ENCODE peak calls at places on chromosome 21, in six cellular contexts. F, K, H, Q, B and T are unnamed samples.
A peak's percentile ranks its signal among the peaks of the same experiment; 100 is the strongest.

GRCh38 chr21:31161157-31161556 is 122.9 kb upstream of the KRTAP19-8 start:
- DNase-seq in Q (no peak), F (peak; percentile 23), B (no peak), K (peak; percentile 13), H (no peak), T (peak; percentile 56)

GRCh38 chr21:44932366-44933181 is 7.3 kb upstream of the SLX9 start:
- DNase-seq in K (no peak), Q (peak; percentile 61), B (peak; percentile 79), F (peak; percentile 63), H (no peak), T (no peak)

GRCh38 chr21:39079617-39080016 is 103.6 kb downstream of the PSMG1 start:
- DNase-seq in F (no peak), H (no peak), B (no peak), Q (no peak), K (no peak), T (no peak)

GRCh38 chr21:36728371-36729111 is 29.6 kb downstream of the SIM2 start:
- DNase-seq in Q (no peak), H (no peak), B (no peak), K (no peak), F (no peak), T (peak; percentile 31)

GRCh38 chr21:15820327-15820726 is 90.5 kb downstream of the USP25 start:
- DNase-seq in Q (no peak), H (no peak), K (no peak), F (no peak), B (no peak), T (no peak)

GRCh38 chr21:25963186-25963585 is 207.4 kb downstream of the APP start:
- DNase-seq in F (no peak), B (no peak), H (no peak), Q (no peak), K (peak; percentile 54), T (peak; percentile 58)

GRCh38 chr21:33369586-33369985 is 33.6 kb upstream of the IFNGR2 start:
- DNase-seq in K (no peak), F (no peak), B (no peak), H (no peak), Q (no peak), T (no peak)

GRCh38 chr21:34034369-34035014 is 38.9 kb upstream of the MRPS6 start:
- DNase-seq in H (no peak), K (peak; percentile 9), B (no peak), Q (no peak), F (no peak), T (no peak)

GRCh38 chr21:33355996-33356395 is 31.2 kb downstream of the IFNAR1 start:
- DNase-seq in H (no peak), K (no peak), Q (no peak), B (no peak), F (no peak), T (no peak)

GRCh38 chr21:46323227-46323709 is 402 bp downstream of the C21orf58 start:
- DNase-seq in B (no peak), H (no peak), K (no peak), Q (no peak), F (no peak), T (no peak)

GRCh38 chr21:46325073-46325912 is 1.3 kb downstream of the PCNT start:
- DNase-seq in F (peak; percentile 63), Q (peak; percentile 83), B (peak; percentile 26), K (peak; percentile 39), H (no peak), T (no peak)

GRCh38 chr21:46322351-46323226 is 1.1 kb downstream of the C21orf58 start:
- DNase-seq in B (peak; percentile 12), F (peak; percentile 37), Q (no peak), H (no peak), K (peak; percentile 38), T (no peak)

GRCh38 chr21:46324390-46325072 is 575 bp downstream of the PCNT start:
- DNase-seq in F (peak; percentile 94), B (peak; percentile 86), K (peak; percentile 74), Q (peak; percentile 94), H (peak; percentile 54), T (peak; percentile 46)

DNA sequence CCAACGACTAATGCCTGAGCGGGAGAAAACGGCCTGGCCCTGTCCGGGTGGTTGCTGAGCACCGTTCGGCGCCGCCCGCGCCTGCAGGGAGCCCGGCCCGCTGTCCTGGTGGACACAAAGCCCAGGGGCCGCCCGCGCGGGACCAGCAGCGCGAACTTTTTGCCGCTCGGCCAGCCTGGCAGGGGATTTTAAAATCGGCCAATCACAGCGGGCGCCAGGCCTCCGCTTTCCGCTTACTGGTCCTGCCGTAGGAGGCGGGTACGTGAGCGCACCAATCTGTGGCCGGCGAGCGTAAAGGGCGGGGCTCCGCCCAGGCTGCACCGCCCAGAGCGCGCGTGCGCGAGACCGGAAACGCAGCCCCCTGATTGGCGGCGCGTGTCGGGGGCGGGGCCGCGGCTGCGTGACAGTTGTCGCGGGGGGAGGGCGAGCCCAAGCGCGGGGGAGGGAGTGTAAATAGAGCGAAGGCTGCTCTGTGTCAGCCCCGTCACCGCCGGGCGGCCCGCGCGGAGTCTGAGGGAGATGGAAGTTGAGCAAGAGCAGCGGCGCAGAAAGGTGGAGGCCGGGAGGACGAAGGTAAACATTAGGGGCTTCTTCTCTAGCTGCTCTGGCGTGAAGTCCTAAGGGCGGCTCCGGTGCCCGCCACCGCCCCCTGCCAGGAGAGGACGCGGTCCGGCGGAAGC is at the start of the genes C21orf58 and PCNT:
- DNase-seq in H (peak; percentile 96), Q (peak; percentile 99), F (peak; percentile 96), B (peak; percentile 96), K (peak; percentile 97), T (peak; percentile 92)
- TF ChIP-seq CTCF in H (no peak), Q (no peak), F (no peak), B (no peak), K (no peak), T (no peak)

GRCh38 chr21:42164064-42164789 is 54.7 kb upstream of the ABCG1 start:
- DNase-seq in B (peak; percentile 58), K (no peak), Q (peak; percentile 90), H (no peak), F (peak; percentile 37), T (no peak)
- TF ChIP-seq CTCF in B (peak; percentile 51), K (no peak), Q (peak; percentile 87), H (peak; percentile 3), F (peak; percentile 23), T (no peak)

DNA sequence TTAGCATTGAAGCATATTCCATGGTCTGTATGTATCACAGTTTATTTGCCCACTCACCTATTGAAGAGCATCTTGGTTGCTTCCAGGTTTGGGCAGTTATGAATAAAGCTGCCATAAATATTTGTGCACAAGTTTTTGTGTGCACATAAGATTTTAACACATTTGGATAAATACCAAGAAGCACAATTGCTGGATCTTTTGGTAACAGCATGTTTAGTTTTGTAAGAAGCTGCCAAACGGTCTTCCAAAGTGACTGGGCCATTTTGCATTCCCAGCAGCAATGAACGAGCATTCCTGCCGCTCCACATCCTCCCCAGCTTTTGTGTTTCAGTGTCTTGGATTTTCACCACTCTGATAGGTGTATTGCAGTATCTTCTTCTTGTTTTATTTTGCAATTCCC is 62.7 kb downstream of the PDE9A start:
- DNase-seq in F (no peak), B (no peak), K (no peak), Q (no peak), H (no peak), T (no peak)
- TF ChIP-seq CTCF in F (no peak), B (no peak), K (no peak), Q (no peak), H (no peak), T (no peak)

GRCh38 chr21:41821756-41822431 is 55.0 kb upstream of the RIPK4 start:
- DNase-seq in K (no peak), Q (no peak), H (no peak), F (no peak), B (no peak), T (no peak)
- TF ChIP-seq CTCF in K (no peak), Q (no peak), H (no peak), F (no peak), B (no peak), T (no peak)